ENCODE peak calls at places on chromosomes 1 and 21, in four cellular contexts. One of them, this sample, is unnamed.

GRCh38 chr1:233614173-233614742 is 352 bp downstream of the KCNK1 start:
- DNase-seq in GM12864: no peak
- DNase-seq in GM12865: peak; percentile 78
- DNase-seq in brain microvascular endothelial cell: no peak
- DNase-seq in this sample: peak; percentile 9

GRCh38 chr1:228152097-228152917 is 2.6 kb downstream of the GJC2 start:
- DNase-seq in GM12864: no peak
- DNase-seq in GM12865: no peak
- DNase-seq in brain microvascular endothelial cell: no peak
- DNase-seq in this sample: no peak

GRCh38 chr1:26538480-26539412 is 9.2 kb downstream of the RPS6KA1 start:
- DNase-seq in GM12864: no peak
- DNase-seq in GM12865: peak; percentile 65
- DNase-seq in brain microvascular endothelial cell: peak; percentile 40
- DNase-seq in this sample: no peak

GRCh38 chr1:6588893-6589481 is 9.2 kb downstream of the ZBTB48 start:
- DNase-seq in GM12864: no peak
- DNase-seq in GM12865: no peak
- DNase-seq in brain microvascular endothelial cell: no peak
- DNase-seq in this sample: no peak

GRCh38 chr1:31792541-31792940 is 23.3 kb downstream of the SPOCD1 start:
- DNase-seq in GM12864: no peak
- DNase-seq in GM12865: no peak
- DNase-seq in brain microvascular endothelial cell: no peak
- DNase-seq in this sample: no peak

GRCh38 chr21:15051652-15052554 is 12.9 kb downstream of the NRIP1 start:
- DNase-seq in GM12864: no peak
- DNase-seq in GM12865: peak; percentile 18
- DNase-seq in brain microvascular endothelial cell: peak; percentile 43
- DNase-seq in this sample: no peak

GRCh38 chr1:225746361-225747179 is 31.1 kb upstream of the SRP9 start:
- DNase-seq in GM12864: no peak
- DNase-seq in GM12865: no peak
- DNase-seq in brain microvascular endothelial cell: peak; percentile 70
- DNase-seq in this sample: peak; percentile 95

GRCh38 chr1:22794691-22795090 is 84.1 kb downstream of the EPHB2 start:
- DNase-seq in GM12864: no peak
- DNase-seq in GM12865: no peak
- DNase-seq in brain microvascular endothelial cell: no peak
- DNase-seq in this sample: no peak

GRCh38 chr21:38203229-38203628 is 53.6 kb upstream of the KCNJ15 start:
- DNase-seq in GM12864: no peak
- DNase-seq in GM12865: no peak
- DNase-seq in brain microvascular endothelial cell: no peak
- DNase-seq in this sample: no peak

GRCh38 chr1:76939107-76939816 is 72.0 kb downstream of the ST6GALNAC5 start:
- DNase-seq in GM12864: no peak
- DNase-seq in GM12865: peak; percentile 35
- DNase-seq in brain microvascular endothelial cell: peak; percentile 59
- DNase-seq in this sample: peak; percentile 29

GRCh38 chr1:113657556-113658063 is 101.7 kb downstream of the PHTF1 start:
- DNase-seq in GM12864: no peak
- DNase-seq in GM12865: peak; percentile 13
- DNase-seq in brain microvascular endothelial cell: no peak
- DNase-seq in this sample: no peak

GRCh38 chr1:13540871-13541270 is 27.1 kb upstream of the LRRC38 start:
- DNase-seq in GM12864: no peak
- DNase-seq in GM12865: no peak
- DNase-seq in brain microvascular endothelial cell: no peak
- DNase-seq in this sample: no peak

DNA sequence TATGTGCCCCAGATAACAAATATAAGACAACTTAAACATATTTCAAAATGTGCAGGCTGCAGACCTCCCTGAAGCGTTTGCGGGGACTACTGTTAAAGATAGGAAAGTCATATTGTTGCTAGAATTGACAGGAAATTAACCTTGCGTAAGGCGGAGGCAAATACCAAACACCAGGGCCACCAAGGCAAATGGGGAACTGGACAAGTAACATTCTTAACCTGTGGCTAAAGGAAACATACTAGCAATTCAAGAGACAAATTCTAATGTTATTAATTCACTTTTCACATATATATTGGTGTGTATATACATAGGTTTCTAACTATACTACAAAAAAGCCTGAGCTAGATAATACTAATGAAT is 6.8 kb downstream of the HAPLN2 start:
- DNase-seq in GM12864: no peak
- DNase-seq in GM12865: no peak
- DNase-seq in brain microvascular endothelial cell: no peak
- DNase-seq in this sample: no peak
- TF ChIP-seq CTCF in GM12864: no peak
- TF ChIP-seq CTCF in GM12865: no peak
- TF ChIP-seq CTCF in brain microvascular endothelial cell: no peak
- TF ChIP-seq CTCF in this sample: no peak

GRCh38 chr21:33023574-33024277 is 2.0 kb upstream of the OLIG2 start:
- DNase-seq in GM12864: no peak
- DNase-seq in GM12865: no peak
- DNase-seq in brain microvascular endothelial cell: no peak
- DNase-seq in this sample: no peak
- H3K4me3 ChIP-seq in GM12864: no peak overlapping the region
- H3K4me3 ChIP-seq in GM12865: no peak overlapping the region
- H3K4me3 ChIP-seq in brain microvascular endothelial cell: no peak overlapping the region
- H3K4me3 ChIP-seq in this sample: no peak overlapping the region

DNA sequence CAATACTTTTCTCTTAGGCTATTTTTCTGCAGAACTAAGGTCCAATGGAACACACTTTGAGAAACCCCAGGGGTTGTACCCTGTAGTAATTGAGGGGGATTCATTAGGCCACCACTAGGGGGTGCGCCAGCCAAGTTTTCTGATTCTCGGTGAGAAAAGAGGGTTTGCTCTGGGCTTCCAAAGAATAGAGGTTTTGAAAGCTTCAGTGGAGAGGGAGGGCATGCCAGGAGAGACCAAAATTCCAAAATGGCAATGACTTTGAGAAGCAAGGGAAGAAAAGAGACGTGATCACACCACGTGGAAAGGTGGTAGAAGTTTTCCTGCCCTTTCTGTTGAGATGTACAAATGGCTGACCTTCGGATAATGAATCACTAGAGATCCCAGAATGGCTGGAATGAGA is 323.3 kb downstream of the RPS6KC1 start:
- DNase-seq in GM12864: peak; percentile 3
- DNase-seq in GM12865: peak; percentile 59
- DNase-seq in brain microvascular endothelial cell: peak; percentile 36
- DNase-seq in this sample: peak; percentile 23
- TF ChIP-seq CTCF in GM12864: peak; percentile 87
- TF ChIP-seq CTCF in GM12865: peak; percentile 90
- TF ChIP-seq CTCF in brain microvascular endothelial cell: peak; percentile 96
- TF ChIP-seq CTCF in this sample: peak; percentile 92

GRCh38 chr1:66559517-66559916 is 25.6 kb downstream of the SGIP1 start:
- DNase-seq in GM12864: no peak
- DNase-seq in GM12865: no peak
- DNase-seq in brain microvascular endothelial cell: no peak
- DNase-seq in this sample: no peak

GRCh38 chr1:66562561-66562960 is 28.6 kb downstream of the SGIP1 start:
- DNase-seq in GM12864: no peak
- DNase-seq in GM12865: no peak
- DNase-seq in brain microvascular endothelial cell: no peak
- DNase-seq in this sample: no peak

GRCh38 chr1:66564250-66564649 is 30.3 kb downstream of the SGIP1 start:
- DNase-seq in GM12864: no peak
- DNase-seq in GM12865: no peak
- DNase-seq in brain microvascular endothelial cell: peak; percentile 98
- DNase-seq in this sample: peak; percentile 76

DNA sequence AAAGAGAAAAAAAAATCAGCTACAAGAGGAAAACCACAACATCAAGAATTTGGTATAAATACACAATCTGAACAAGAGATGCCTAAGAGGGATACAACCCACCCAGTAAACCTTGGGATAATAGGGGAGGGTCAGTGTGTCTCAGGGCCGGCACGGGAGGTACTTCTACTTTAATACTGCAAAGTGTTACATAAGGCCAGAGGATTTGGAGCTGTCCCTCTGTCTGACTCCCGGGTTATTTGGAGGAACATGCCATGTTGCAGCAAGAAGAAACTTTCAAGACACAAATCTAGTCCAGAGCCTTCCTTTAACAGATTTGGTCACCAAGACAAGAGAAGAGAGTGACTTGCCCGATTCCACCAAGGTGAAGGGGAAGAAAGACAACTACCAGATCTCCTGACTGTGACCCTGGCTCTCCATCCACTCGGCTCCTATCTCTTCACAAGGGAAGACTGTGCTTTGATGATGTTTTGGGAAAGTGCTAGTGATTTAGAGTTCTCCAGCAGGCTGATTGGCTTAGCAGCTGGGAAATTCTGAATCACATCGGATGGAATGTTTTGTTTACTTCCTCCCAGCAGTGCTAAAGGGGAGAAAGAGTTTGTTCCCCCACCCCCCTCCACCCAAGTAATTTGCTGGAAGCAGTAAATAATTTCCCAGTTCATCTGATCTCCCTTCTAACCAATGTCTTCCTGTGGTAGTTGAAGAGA is 29.3 kb downstream of the SGIP1 start:
- DNase-seq in GM12864: no peak
- DNase-seq in GM12865: no peak
- DNase-seq in brain microvascular endothelial cell: peak; percentile 91
- DNase-seq in this sample: peak; percentile 62
- H3K4me3 ChIP-seq in GM12864: no peak overlapping the region
- H3K4me3 ChIP-seq in GM12865: no peak overlapping the region
- H3K4me3 ChIP-seq in brain microvascular endothelial cell: peak overlapping the region; percentile 32
- H3K4me3 ChIP-seq in this sample: no peak overlapping the region

GRCh38 chr21:36966846-36967657 is 583 bp upstream of the HLCS start:
- DNase-seq in GM12864: no peak
- DNase-seq in GM12865: no peak
- DNase-seq in brain microvascular endothelial cell: peak; percentile 23
- DNase-seq in this sample: no peak

GRCh38 chr21:36966066-36966845 is at the start of gene HLCS:
- DNase-seq in GM12864: no peak
- DNase-seq in GM12865: peak; percentile 89
- DNase-seq in brain microvascular endothelial cell: peak; percentile 11
- DNase-seq in this sample: no peak

GRCh38 chr21:36964832-36965719 is 1.4 kb downstream of the HLCS start:
- DNase-seq in GM12864: no peak
- DNase-seq in GM12865: no peak
- DNase-seq in brain microvascular endothelial cell: no peak
- DNase-seq in this sample: no peak

GRCh38 chr21:36965720-36966065 is 776 bp downstream of the HLCS start:
- DNase-seq in GM12864: no peak
- DNase-seq in GM12865: no peak
- DNase-seq in brain microvascular endothelial cell: no peak
- DNase-seq in this sample: no peak

GRCh38 chr21:36968414-36968813 is 1.9 kb upstream of the HLCS start:
- DNase-seq in GM12864: no peak
- DNase-seq in GM12865: no peak
- DNase-seq in brain microvascular endothelial cell: no peak
- DNase-seq in this sample: no peak
- TF ChIP-seq CTCF in GM12864: no peak
- TF ChIP-seq CTCF in GM12865: no peak
- TF ChIP-seq CTCF in brain microvascular endothelial cell: no peak
- TF ChIP-seq CTCF in this sample: no peak

GRCh38 chr1:36178479-36179219 is 22.7 kb downstream of the MAP7D1 start:
- DNase-seq in GM12864: no peak
- DNase-seq in GM12865: no peak
- DNase-seq in brain microvascular endothelial cell: no peak
- DNase-seq in this sample: no peak
- H3K4me3 ChIP-seq in GM12864: no peak overlapping the region
- H3K4me3 ChIP-seq in GM12865: no peak overlapping the region
- H3K4me3 ChIP-seq in brain microvascular endothelial cell: no peak overlapping the region
- H3K4me3 ChIP-seq in this sample: no peak overlapping the region

DNA sequence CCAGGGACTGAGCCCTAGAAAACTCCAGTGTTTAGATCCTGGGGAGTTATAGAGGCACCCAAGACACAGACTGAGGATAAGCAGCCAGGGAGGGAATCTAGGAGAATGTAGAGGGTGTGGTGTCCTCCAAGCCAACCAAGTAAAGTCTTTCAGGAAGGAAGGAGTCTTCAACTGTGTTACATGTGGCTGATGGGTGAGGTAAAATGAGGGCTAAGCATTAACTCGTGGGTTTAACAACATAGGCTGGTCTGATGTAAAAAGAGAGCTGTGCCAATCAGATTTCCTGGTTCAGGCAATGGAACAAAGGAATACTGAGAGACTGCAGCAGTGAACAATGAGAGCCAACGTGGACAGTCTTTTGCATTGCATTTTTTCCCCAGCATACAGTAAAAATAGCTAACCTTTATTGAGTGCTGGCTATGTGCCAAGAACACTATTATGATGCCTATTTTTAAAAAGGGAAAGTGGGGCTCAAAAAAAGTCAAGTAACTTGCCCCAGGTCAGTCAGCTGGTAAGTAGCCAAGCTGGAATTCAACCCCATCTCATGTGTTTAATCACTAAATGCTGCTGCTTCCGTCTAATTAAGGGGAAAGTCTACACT is 31.1 kb downstream of the DLGAP3 start:
- DNase-seq in GM12864: no peak
- DNase-seq in GM12865: no peak
- DNase-seq in brain microvascular endothelial cell: no peak
- DNase-seq in this sample: no peak
- TF ChIP-seq CTCF in GM12864: no peak
- TF ChIP-seq CTCF in GM12865: no peak
- TF ChIP-seq CTCF in brain microvascular endothelial cell: no peak
- TF ChIP-seq CTCF in this sample: no peak

This sample was measured in astrocyte of the cerebellum.